ENCODE peak calls at places on chromosomes 7 and 10, in seven cellular contexts. One of them, this sample, is unnamed.

GRCh38 chr10:90856261-90856660 is 1.6 kb downstream of the HTR7 start:
- DNase-seq in HFFc6: no peak
- DNase-seq in renal cortical epithelial cell: no peak
- DNase-seq in lower lobe of right lung: no peak
- DNase-seq in stimulated activated CD8-positive, alpha-beta memory T cell treated with anti-CD3 and anti-CD28 coated beads, Interleukin-2, amount 100 ng/mL, for 48 hours: no peak
- DNase-seq in pancreas: no peak
- DNase-seq in KG1: no peak
- DNase-seq in this sample: no peak

GRCh38 chr10:103154464-103155299 is 38.4 kb downstream of the NT5C2 start:
- DNase-seq in HFFc6: no peak
- DNase-seq in renal cortical epithelial cell: no peak
- DNase-seq in lower lobe of right lung: no peak
- DNase-seq in stimulated activated CD8-positive, alpha-beta memory T cell treated with anti-CD3 and anti-CD28 coated beads, Interleukin-2, amount 100 ng/mL, for 48 hours: no peak
- DNase-seq in pancreas: no peak
- DNase-seq in KG1: no peak
- DNase-seq in this sample: no peak

GRCh38 chr7:158828343-158829020 is 827 bp downstream of the ESYT2 start:
- DNase-seq in HFFc6: no peak
- DNase-seq in renal cortical epithelial cell: no peak
- DNase-seq in lower lobe of right lung: peak; percentile 75
- DNase-seq in stimulated activated CD8-positive, alpha-beta memory T cell treated with anti-CD3 and anti-CD28 coated beads, Interleukin-2, amount 100 ng/mL, for 48 hours: no peak
- DNase-seq in pancreas: peak; percentile 61
- DNase-seq in KG1: no peak
- DNase-seq in this sample: no peak

GRCh38 chr7:128909605-128910568 is 622 bp downstream of the KCP start:
- DNase-seq in HFFc6: peak; percentile 29
- DNase-seq in renal cortical epithelial cell: peak; percentile 84
- DNase-seq in lower lobe of right lung: no peak
- DNase-seq in stimulated activated CD8-positive, alpha-beta memory T cell treated with anti-CD3 and anti-CD28 coated beads, Interleukin-2, amount 100 ng/mL, for 48 hours: no peak
- DNase-seq in pancreas: no peak
- DNase-seq in KG1: no peak
- DNase-seq in this sample: peak; percentile 32

GRCh38 chr10:91006752-91007346 is 86.0 kb upstream of the ANKRD1 start:
- DNase-seq in HFFc6: no peak
- DNase-seq in renal cortical epithelial cell: no peak
- DNase-seq in lower lobe of right lung: no peak
- DNase-seq in stimulated activated CD8-positive, alpha-beta memory T cell treated with anti-CD3 and anti-CD28 coated beads, Interleukin-2, amount 100 ng/mL, for 48 hours: no peak
- DNase-seq in pancreas: no peak
- DNase-seq in KG1: no peak
- DNase-seq in this sample: no peak

GRCh38 chr10:110918633-110919348 is at the start of gene BBIP1:
- DNase-seq in HFFc6: peak; percentile 100
- DNase-seq in renal cortical epithelial cell: peak; percentile 100
- DNase-seq in lower lobe of right lung: no peak
- DNase-seq in stimulated activated CD8-positive, alpha-beta memory T cell treated with anti-CD3 and anti-CD28 coated beads, Interleukin-2, amount 100 ng/mL, for 48 hours: no peak
- DNase-seq in pancreas: no peak
- DNase-seq in KG1: peak; percentile 95
- DNase-seq in this sample: peak; percentile 100

GRCh38 chr10:124414077-124414476 is 4.6 kb downstream of the OAT start:
- DNase-seq in HFFc6: no peak
- DNase-seq in renal cortical epithelial cell: peak; percentile 19
- DNase-seq in lower lobe of right lung: no peak
- DNase-seq in stimulated activated CD8-positive, alpha-beta memory T cell treated with anti-CD3 and anti-CD28 coated beads, Interleukin-2, amount 100 ng/mL, for 48 hours: no peak
- DNase-seq in pancreas: no peak
- DNase-seq in KG1: no peak
- DNase-seq in this sample: no peak

GRCh38 chr7:132568962-132569361 is 7.3 kb downstream of the PLXNA4 start:
- DNase-seq in HFFc6: no peak
- DNase-seq in renal cortical epithelial cell: no peak
- DNase-seq in lower lobe of right lung: no peak
- DNase-seq in stimulated activated CD8-positive, alpha-beta memory T cell treated with anti-CD3 and anti-CD28 coated beads, Interleukin-2, amount 100 ng/mL, for 48 hours: no peak
- DNase-seq in pancreas: no peak
- DNase-seq in KG1: no peak
- DNase-seq in this sample: no peak

GRCh38 chr7:31443457-31443856 is 70.4 kb upstream of the ITPRID1 start:
- DNase-seq in HFFc6: peak; percentile 24
- DNase-seq in renal cortical epithelial cell: peak; percentile 68
- DNase-seq in lower lobe of right lung: no peak
- DNase-seq in stimulated activated CD8-positive, alpha-beta memory T cell treated with anti-CD3 and anti-CD28 coated beads, Interleukin-2, amount 100 ng/mL, for 48 hours: no peak
- DNase-seq in pancreas: peak; percentile 12
- DNase-seq in KG1: peak; percentile 7
- DNase-seq in this sample: peak; percentile 12

GRCh38 chr7:105345003-105345402 is 43.7 kb downstream of the SRPK2 start:
- DNase-seq in HFFc6: no peak
- DNase-seq in renal cortical epithelial cell: no peak
- DNase-seq in lower lobe of right lung: no peak
- DNase-seq in stimulated activated CD8-positive, alpha-beta memory T cell treated with anti-CD3 and anti-CD28 coated beads, Interleukin-2, amount 100 ng/mL, for 48 hours: no peak
- DNase-seq in pancreas: no peak
- DNase-seq in KG1: no peak
- DNase-seq in this sample: no peak

GRCh38 chr7:94561841-94562514 is 52.4 kb downstream of the CASD1 start:
- DNase-seq in HFFc6: peak; percentile 28
- DNase-seq in renal cortical epithelial cell: no peak
- DNase-seq in lower lobe of right lung: no peak
- DNase-seq in stimulated activated CD8-positive, alpha-beta memory T cell treated with anti-CD3 and anti-CD28 coated beads, Interleukin-2, amount 100 ng/mL, for 48 hours: no peak
- DNase-seq in pancreas: no peak
- DNase-seq in KG1: no peak
- DNase-seq in this sample: no peak

GRCh38 chr10:125154529-125154928 is 5.8 kb downstream of the CTBP2 start:
- DNase-seq in HFFc6: no peak
- DNase-seq in renal cortical epithelial cell: peak; percentile 74
- DNase-seq in lower lobe of right lung: no peak
- DNase-seq in stimulated activated CD8-positive, alpha-beta memory T cell treated with anti-CD3 and anti-CD28 coated beads, Interleukin-2, amount 100 ng/mL, for 48 hours: no peak
- DNase-seq in pancreas: no peak
- DNase-seq in KG1: no peak
- DNase-seq in this sample: no peak

This sample was measured in brain microvascular endothelial cell.